ENCODE peak calls at places on chromosomes 11 and 22, in six cellular contexts. U is CD8-positive, alpha-beta T cell; A is neuronal stem cell; S is AG04450; K is lung; X is heart right ventricle. M is an unnamed sample.

GRCh38 chr11:96185220-96185768 is 157.7 kb downstream of the MAML2 start:
- DNase-seq in K (no peak), A (no peak), X (no peak), S (no peak), U (no peak), M (no peak)

GRCh38 chr11:65560555-65561418 is 2.6 kb upstream of the LTBP3 start:
- DNase-seq in A (no peak), X (peak; percentile 58), K (no peak), U (no peak), S (no peak), M (peak; percentile 84)

GRCh38 chr11:77109236-77110019 is 6.8 kb downstream of the OMP start:
- DNase-seq in X (no peak), A (no peak), U (no peak), S (no peak), K (no peak), M (no peak)

GRCh38 chr11:5930614-5931013 is 11.4 kb upstream of the OR56A3 start:
- DNase-seq in U (no peak), X (no peak), A (no peak), K (no peak), S (no peak), M (no peak)

GRCh38 chr11:22516136-22516535 is 109.5 kb downstream of the FANCF start:
- DNase-seq in S (no peak), A (no peak), U (no peak), X (no peak), K (no peak), M (no peak)

GRCh38 chr11:111591187-111591960 is 10.9 kb upstream of the SIK2 start:
- DNase-seq in X (no peak), K (no peak), A (no peak), U (no peak), S (no peak), M (no peak)

GRCh38 chr11:122746050-122746478 is 90.5 kb downstream of the UBASH3B start:
- DNase-seq in X (no peak), S (no peak), A (no peak), K (no peak), U (peak; percentile 7), M (no peak)

GRCh38 chr11:17171342-17171741 is 36.4 kb downstream of the PIK3C2A start:
- DNase-seq in A (no peak), U (no peak), X (no peak), S (peak; percentile 8), K (no peak), M (no peak)

GRCh38 chr11:115051938-115052590 is 373.7 kb downstream of the NXPE2 start:
- DNase-seq in A (no peak), X (no peak), S (no peak), K (no peak), U (no peak), M (no peak)

GRCh38 chr22:39234867-39235687 is 9.7 kb downstream of the PDGFB start:
- DNase-seq in X (peak; percentile 81), U (no peak), A (no peak), K (no peak), S (no peak), M (peak; percentile 93)

GRCh38 chr22:45535400-45535799 is 32.7 kb downstream of the FBLN1 start:
- DNase-seq in X (no peak), S (no peak), U (no peak), A (no peak), K (no peak), M (no peak)

DNA sequence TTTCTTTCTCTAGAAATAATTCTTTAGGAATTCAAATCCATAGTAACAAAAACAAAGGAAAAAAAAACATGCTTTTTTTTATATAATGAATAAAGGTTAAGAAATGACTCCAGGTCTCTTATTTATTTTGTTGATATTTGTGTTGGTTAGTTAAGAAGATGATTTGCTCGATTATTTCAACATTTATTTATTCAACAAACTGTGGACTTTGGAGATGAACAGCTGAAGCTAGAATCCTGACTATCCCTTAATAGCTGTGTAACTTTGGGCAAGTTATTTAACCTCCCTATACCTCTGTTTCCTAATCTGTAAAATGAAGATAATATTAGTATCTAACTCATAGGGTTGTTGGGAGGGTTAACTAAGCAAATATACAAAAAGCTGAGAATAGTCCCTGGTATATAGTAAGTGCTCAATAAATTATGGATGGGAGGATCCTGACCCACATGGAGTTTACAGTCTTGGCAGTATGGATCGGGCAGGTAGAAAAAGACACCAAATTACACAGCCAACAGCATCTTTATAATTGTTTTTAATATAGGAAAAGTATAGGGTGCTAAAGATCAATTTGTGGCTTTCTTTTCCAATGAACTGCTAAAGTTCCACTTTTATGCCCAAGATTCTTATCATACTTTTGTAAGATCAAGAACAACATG is 1.4 kb upstream of the CAT start:
- DNase-seq in A (no peak), S (no peak), K (no peak), X (no peak), U (no peak), M (no peak)
- H3K4me3 ChIP-seq in A (no peak overlapping the region), S (no peak overlapping the region), K (no peak overlapping the region), X (no peak overlapping the region), U (no peak overlapping the region), M (no peak overlapping the region)

GRCh38 chr22:44362249-44363040 is 49.7 kb upstream of the SHISAL1 start:
- DNase-seq in U (no peak), K (no peak), A (no peak), S (no peak), X (no peak), M (peak; percentile 37)

GRCh38 chr22:44360306-44360685 is 47.5 kb upstream of the SHISAL1 start:
- DNase-seq in A (no peak), X (no peak), S (no peak), K (no peak), U (no peak), M (no peak)

GRCh38 chr22:44360686-44361381 is 48.1 kb upstream of the SHISAL1 start:
- DNase-seq in K (peak; percentile 50), U (no peak), S (peak; percentile 45), X (no peak), A (no peak), M (peak; percentile 75)

GRCh38 chr22:44363214-44363979 is 50.6 kb upstream of the SHISAL1 start:
- DNase-seq in U (no peak), A (no peak), K (peak; percentile 88), X (peak; percentile 92), S (peak; percentile 94), M (peak; percentile 92)

GRCh38 chr22:44361391-44362126 is 48.8 kb upstream of the SHISAL1 start:
- DNase-seq in U (no peak), K (no peak), A (no peak), S (no peak), X (no peak), M (peak; percentile 65)
- H3K27ac ChIP-seq in U (no peak overlapping the region), K (no peak overlapping the region), A (no peak overlapping the region), S (peak overlapping the region; percentile 62), X (peak overlapping the region; percentile 57), M (no peak overlapping the region)

GRCh38 chr11:69114362-69114761 is 41.4 kb upstream of the SMIM38 start:
- DNase-seq in U (no peak), K (no peak), A (no peak), S (no peak), X (no peak), M (peak; percentile 48)
- H3K4me3 ChIP-seq in U (no peak overlapping the region), K (no peak overlapping the region), A (no peak overlapping the region), S (no peak overlapping the region), X (no peak overlapping the region), M (no peak overlapping the region)

DNA sequence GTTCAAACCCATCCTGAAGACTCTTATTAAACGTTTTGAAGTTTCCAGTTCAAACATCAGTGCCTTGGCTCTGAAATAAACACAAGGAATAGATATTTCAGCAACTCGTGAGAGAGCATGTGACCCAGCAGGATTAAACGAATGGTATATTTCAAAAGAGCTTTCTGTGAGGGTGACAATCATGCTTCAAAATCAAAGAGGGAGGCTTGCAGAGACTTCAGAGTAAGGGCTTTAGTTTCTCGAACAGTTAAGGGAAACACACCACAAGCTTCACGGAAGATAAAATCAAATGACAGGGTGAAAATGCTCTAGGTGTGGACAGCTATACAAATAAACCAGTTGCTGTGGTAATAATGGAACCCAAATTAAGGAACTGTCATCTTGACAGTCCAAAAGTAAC is 1.4 kb downstream of the HPS4 start:
- DNase-seq in A (no peak), K (no peak), U (no peak), X (no peak), S (no peak), M (no peak)
- H3K27ac ChIP-seq in A (no peak overlapping the region), K (no peak overlapping the region), U (no peak overlapping the region), X (no peak overlapping the region), S (no peak overlapping the region), M (no peak overlapping the region)

GRCh38 chr11:129260750-129261149 is 68.6 kb upstream of the ARHGAP32 start:
- DNase-seq in X (no peak), A (no peak), K (no peak), S (no peak), U (no peak), M (no peak)
- H3K4me3 ChIP-seq in X (no peak overlapping the region), A (no peak overlapping the region), K (no peak overlapping the region), S (no peak overlapping the region), U (no peak overlapping the region), M (no peak overlapping the region)

GRCh38 chr11:70627219-70627618 is 228.9 kb downstream of the CTTN start:
- DNase-seq in K (no peak), U (no peak), S (no peak), A (no peak), X (no peak), M (no peak)

GRCh38 chr11:70623906-70624597 is 225.7 kb downstream of the CTTN start:
- DNase-seq in X (no peak), U (no peak), K (no peak), S (no peak), A (no peak), M (no peak)

GRCh38 chr11:70625921-70626518 is 227.7 kb downstream of the CTTN start:
- DNase-seq in X (no peak), U (no peak), A (no peak), S (no peak), K (no peak), M (no peak)

GRCh38 chr11:70624598-70624993 is 226.3 kb downstream of the CTTN start:
- DNase-seq in A (no peak), K (no peak), U (no peak), S (no peak), X (no peak), M (no peak)

DNA sequence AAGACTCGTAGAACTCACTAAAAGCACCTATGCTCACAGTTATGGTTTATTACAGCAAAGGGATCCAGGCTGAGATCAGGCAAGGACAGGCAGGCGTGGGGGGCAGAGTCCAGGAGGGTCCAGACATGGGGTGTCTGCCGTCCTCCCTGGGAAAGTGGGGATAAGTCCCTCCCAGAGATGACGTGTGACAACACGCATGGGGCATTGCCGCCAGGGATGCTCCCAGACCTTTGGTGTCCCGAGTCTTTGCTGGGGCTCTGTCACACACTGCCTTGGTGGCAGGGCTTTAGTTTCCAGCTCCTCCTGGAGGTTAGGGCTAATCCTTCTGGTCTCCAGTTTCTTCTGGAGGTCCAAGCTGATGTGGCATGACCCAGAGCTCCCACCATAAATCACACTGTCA is 226.7 kb downstream of the CTTN start:
- DNase-seq in U (no peak), S (no peak), X (no peak), A (no peak), K (no peak), M (no peak)
- H3K27ac ChIP-seq in U (no peak overlapping the region), S (no peak overlapping the region), X (no peak overlapping the region), A (no peak overlapping the region), K (no peak overlapping the region), M (no peak overlapping the region)

DNA sequence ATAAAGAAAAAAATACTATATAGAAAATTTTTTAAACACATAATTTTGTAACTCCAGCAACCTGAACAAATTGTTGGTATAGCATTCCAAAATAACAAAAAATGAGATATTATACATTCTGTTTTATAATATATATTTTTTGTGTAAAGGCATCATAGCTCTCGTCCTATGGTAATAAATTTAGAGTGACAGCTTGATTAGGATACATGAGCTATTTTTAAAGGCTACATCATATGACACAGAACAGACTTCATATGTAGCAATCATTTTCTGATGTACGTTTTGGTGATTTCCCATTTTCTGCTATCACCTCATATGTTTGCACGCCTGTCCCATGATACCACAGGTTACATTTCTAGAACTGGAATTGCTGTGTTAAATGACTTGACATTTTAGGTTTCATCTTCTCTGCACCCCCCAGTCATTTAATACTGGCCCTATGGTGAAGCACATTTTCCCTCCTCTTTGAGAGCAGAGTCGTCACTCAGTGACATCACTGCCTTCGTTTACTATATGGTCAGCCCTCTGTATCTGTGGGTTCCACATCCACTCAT is 19.5 kb downstream of the PC start:
- DNase-seq in A (no peak), K (no peak), X (no peak), S (no peak), U (no peak), M (no peak)
- H3K4me3 ChIP-seq in A (no peak overlapping the region), K (no peak overlapping the region), X (no peak overlapping the region), S (no peak overlapping the region), U (no peak overlapping the region), M (no peak overlapping the region)